ENCODE peak calls at places on chromosomes 12 and 14, in five cellular contexts. K is fibroblast of pulmonary artery, Q is cardiac fibroblast, Y is pancreas, R is GM23338. V is an unnamed sample.

GRCh38 chr12:53193953-53194716 is 12.9 kb downstream of the ITGB7 start:
- DNase-seq in K (no peak), Q (no peak), Y (no peak), R (no peak), V (no peak)

GRCh38 chr14:106883218-106883692 is 1356.9 kb downstream of the TMEM121 start:
- DNase-seq in K (peak), Q (peak), Y (no peak), R (peak), V (peak)

GRCh38 chr12:76545486-76545885 is 14.1 kb downstream of the OSBPL8 start:
- DNase-seq in K (no peak), Q (no peak), Y (no peak), R (no peak), V (no peak)

GRCh38 chr14:58077621-58078020 is 74.4 kb downstream of the ARMH4 start:
- DNase-seq in K (peak), Q (peak), Y (no peak), R (peak), V (peak)

GRCh38 chr14:58697266-58697926 is 59.6 kb downstream of the DACT1 start:
- DNase-seq in K (no peak), Q (no peak), Y (no peak), R (peak), V (no peak)

GRCh38 chr12:89212339-89212771 is 139.9 kb downstream of the DUSP6 start:
- DNase-seq in K (peak), Q (peak), Y (no peak), R (no peak), V (peak)

GRCh38 chr12:52788876-52789636 is 6.9 kb downstream of the KRT3 start:
- DNase-seq in K (no peak), Q (no peak), Y (no peak), R (no peak), V (no peak)

GRCh38 chr14:95220663-95221231 is 63.4 kb upstream of the DICER1 start:
- DNase-seq in K (peak), Q (peak), Y (no peak), R (peak), V (peak)

GRCh38 chr12:31325524-31325875 is 450 bp downstream of the SINHCAF start:
- DNase-seq in K (no peak), Q (peak), Y (peak), R (no peak), V (no peak)

GRCh38 chr14:51094901-51095853 is at the start of gene TRIM9:
- DNase-seq in K (peak), Q (peak), Y (peak), R (peak), V (peak)

GRCh38 chr12:77728018-77728417 is 102.7 kb upstream of the NAV3 start:
- DNase-seq in K (no peak), Q (no peak), Y (no peak), R (no peak), V (no peak)

GRCh38 chr14:65015391-65015790 is 28.7 kb downstream of the FNTB start:
- DNase-seq in K (no peak), Q (no peak), Y (no peak), R (no peak), V (no peak)

GRCh38 chr14:37443461-37443860 is 151.6 kb downstream of the FOXA1 start:
- DNase-seq in K (no peak), Q (no peak), Y (no peak), R (no peak), V (peak)

GRCh38 chr12:62350554-62350953 is 90.3 kb downstream of the USP15 start:
- DNase-seq in K (no peak), Q (no peak), Y (no peak), R (no peak), V (no peak)

GRCh38 chr14:98912655-98913054 is 359.3 kb downstream of the BCL11B start:
- DNase-seq in K (no peak), Q (no peak), Y (no peak), R (no peak), V (no peak)

GRCh38 chr14:89228921-89229639 is 188.0 kb downstream of the FOXN3 start:
- DNase-seq in K (no peak), Q (no peak), Y (no peak), R (no peak), V (peak)

GRCh38 chr12:581321-581720 is 81.9 kb downstream of the NINJ2 start:
- DNase-seq in K (no peak), Q (no peak), Y (no peak), R (no peak), V (no peak)

GRCh38 chr14:34710006-34710405 is 4.4 kb downstream of the CFL2 start:
- DNase-seq in K (no peak), Q (no peak), Y (no peak), R (no peak), V (no peak)

GRCh38 chr12:1611775-1612174 is 17.3 kb upstream of the WNT5B start:
- DNase-seq in K (peak), Q (peak), Y (no peak), R (no peak), V (peak)

GRCh38 chr12:121804417-121805111 is 755 bp downstream of the SETD1B start:
- DNase-seq in K (no peak), Q (peak), Y (no peak), R (no peak), V (peak)

GRCh38 chr14:100717371-100717770 is 9.3 kb upstream of the DLK1 start:
- DNase-seq in K (no peak), Q (no peak), Y (no peak), R (no peak), V (no peak)

GRCh38 chr12:12723681-12724420 is 6.7 kb downstream of the CDKN1B start:
- DNase-seq in K (no peak), Q (peak), Y (peak), R (peak), V (peak)

GRCh38 chr12:54561164-54561563 is 11.8 kb downstream of the PDE1B start:
- DNase-seq in K (no peak), Q (no peak), Y (peak), R (no peak), V (no peak)

GRCh38 chr12:45713108-45713507 is 16.4 kb upstream of the ARID2 start:
- DNase-seq in K (peak), Q (peak), Y (no peak), R (no peak), V (peak)

GRCh38 chr12:89390802-89391673 is 38.7 kb upstream of the DUSP6 start:
- DNase-seq in K (peak), Q (peak), Y (no peak), R (no peak), V (peak)

GRCh38 chr12:24111591-24111990 is 162.1 kb upstream of the SOX5 start:
- DNase-seq in K (peak), Q (peak), Y (no peak), R (no peak), V (peak)

GRCh38 chr12:44749566-44749965 is 126.5 kb downstream of the NELL2 start:
- DNase-seq in K (no peak), Q (no peak), Y (no peak), R (no peak), V (no peak)

GRCh38 chr12:13196302-13196921 is at the start of gene EMP1:
- DNase-seq in K (peak), Q (peak), Y (peak), R (no peak), V (peak)

GRCh38 chr12:100443434-100443833 is 30.2 kb upstream of the NR1H4 start:
- DNase-seq in K (no peak), Q (no peak), Y (no peak), R (no peak), V (no peak)

GRCh38 chr12:131209082-131210070 is 255.7 kb downstream of the ADGRD1 start:
- DNase-seq in K (no peak), Q (no peak), Y (no peak), R (no peak), V (no peak)

GRCh38 chr12:95646781-95647184 is 95.5 kb upstream of the USP44 start:
- DNase-seq in K (peak), Q (peak), Y (no peak), R (peak), V (peak)

GRCh38 chr12:46778415-46778814 is 47.4 kb downstream of the SLC38A4 start:
- DNase-seq in K (no peak), Q (no peak), Y (no peak), R (no peak), V (no peak)

GRCh38 chr14:65356327-65356836 is 56.1 kb upstream of the FUT8 start:
- DNase-seq in K (peak), Q (peak), Y (no peak), R (peak), V (peak)

GRCh38 chr12:46361667-46362034 is 10.9 kb downstream of the SLC38A2 start:
- DNase-seq in K (peak), Q (no peak), Y (no peak), R (no peak), V (peak)

GRCh38 chr12:17577405-17577804 is 512.6 kb downstream of the RERGL start:
- DNase-seq in K (no peak), Q (no peak), Y (no peak), R (peak), V (no peak)

GRCh38 chr12:6996040-6996441 is 22.2 kb downstream of the LPCAT3 start:
- DNase-seq in K (peak), Q (peak), Y (no peak), R (no peak), V (peak)

GRCh38 chr14:30193791-30194407 is 266.3 kb upstream of the PRKD1 start:
- DNase-seq in K (peak), Q (peak), Y (no peak), R (no peak), V (peak)

GRCh38 chr12:30152705-30153104 is 369.0 kb upstream of the TMTC1 start:
- DNase-seq in K (no peak), Q (no peak), Y (no peak), R (no peak), V (no peak)

GRCh38 chr12:57242691-57243454 is 8.1 kb downstream of the STAC3 start:
- DNase-seq in K (peak), Q (peak), Y (peak), R (peak), V (peak)
- H3K4me3 ChIP-seq in K (peak), Q (peak), Y (peak), R (peak), V (peak)

DNA sequence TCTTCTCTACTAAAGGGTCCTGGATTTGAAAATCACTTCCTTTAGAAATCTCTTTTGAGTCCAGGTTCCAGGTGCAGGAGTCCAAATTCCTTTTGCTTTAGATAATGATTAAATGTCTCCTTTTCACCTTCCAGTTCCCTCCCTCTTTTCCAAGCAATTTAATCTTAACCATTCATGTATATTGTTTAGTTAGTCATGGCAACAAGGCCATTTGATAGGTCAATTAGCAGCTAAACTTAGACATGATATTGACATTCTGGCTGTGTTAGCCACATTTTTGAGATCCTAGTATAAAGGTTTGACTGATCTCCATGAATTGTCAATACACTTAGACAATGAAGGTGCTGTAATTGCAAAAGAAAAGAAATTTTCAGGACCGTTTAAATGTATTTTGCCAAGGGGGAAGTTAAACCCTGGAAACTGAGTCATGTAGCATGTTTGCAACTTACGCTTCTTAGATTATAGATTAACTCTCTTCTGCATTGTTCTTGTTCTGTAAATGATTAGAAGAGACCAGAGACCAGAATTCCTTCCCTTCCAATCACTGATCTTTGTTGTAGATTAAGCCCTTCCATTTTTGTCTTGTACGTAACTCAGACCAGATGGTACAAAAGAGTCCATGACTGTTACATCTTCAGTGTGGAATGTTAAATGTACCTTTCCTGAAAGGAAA is 12.4 kb upstream of the C12orf75 start:
- DNase-seq in K (no peak), Q (peak), Y (no peak), R (no peak), V (no peak)
- H3K4me3 ChIP-seq in K (no peak), Q (no peak), Y (no peak), R (no peak), V (no peak)

GRCh38 chr12:8483081-8483479 is 27.3 kb downstream of the CLEC6A start:
- DNase-seq in K (no peak), Q (no peak), Y (no peak), R (no peak), V (no peak)
- H3K4me3 ChIP-seq in K (no peak), Q (no peak), Y (no peak), R (no peak), V (no peak)

DNA sequence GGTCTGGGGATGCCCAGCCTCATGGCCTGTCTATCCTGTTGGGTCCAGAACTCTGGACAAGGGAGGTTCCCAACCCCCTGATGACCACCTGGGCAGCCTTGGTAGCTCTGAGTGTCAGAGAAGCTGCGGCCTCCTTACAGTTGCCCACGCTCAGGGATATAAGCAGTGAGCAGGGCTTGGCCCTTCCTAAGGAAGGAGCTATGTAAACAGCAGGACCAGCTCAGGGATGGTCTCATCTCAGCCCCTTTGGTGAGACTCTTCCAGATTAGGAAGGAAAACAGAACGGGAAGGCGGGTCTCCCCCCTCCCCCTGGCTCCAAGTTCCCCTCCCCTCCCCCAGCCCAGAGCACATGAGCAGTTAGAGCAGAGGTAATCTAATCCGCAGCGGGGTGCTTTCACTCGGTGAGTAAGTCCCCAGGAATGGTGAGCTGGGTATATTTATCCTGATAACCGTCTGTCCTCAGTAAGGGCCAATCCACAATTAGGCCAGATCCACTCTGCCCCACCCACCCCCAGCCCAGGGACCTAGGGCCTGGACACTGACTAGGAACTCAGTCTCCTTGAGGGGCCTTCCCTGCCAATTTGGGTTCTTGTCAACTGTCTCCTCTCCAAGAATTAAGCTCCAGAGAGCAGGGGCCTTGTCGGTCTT is 29.5 kb upstream of the RPLP0 start:
- DNase-seq in K (peak), Q (peak), Y (no peak), R (peak), V (peak)
- H3K4me3 ChIP-seq in K (peak), Q (no peak), Y (no peak), R (peak), V (peak)

GRCh38 chr14:24013654-24014514 is 25.2 kb downstream of the DHRS4L2 start:
- DNase-seq in K (peak), Q (peak), Y (peak), R (peak), V (peak)
- H3K4me3 ChIP-seq in K (no peak), Q (no peak), Y (no peak), R (no peak), V (no peak)

DNA sequence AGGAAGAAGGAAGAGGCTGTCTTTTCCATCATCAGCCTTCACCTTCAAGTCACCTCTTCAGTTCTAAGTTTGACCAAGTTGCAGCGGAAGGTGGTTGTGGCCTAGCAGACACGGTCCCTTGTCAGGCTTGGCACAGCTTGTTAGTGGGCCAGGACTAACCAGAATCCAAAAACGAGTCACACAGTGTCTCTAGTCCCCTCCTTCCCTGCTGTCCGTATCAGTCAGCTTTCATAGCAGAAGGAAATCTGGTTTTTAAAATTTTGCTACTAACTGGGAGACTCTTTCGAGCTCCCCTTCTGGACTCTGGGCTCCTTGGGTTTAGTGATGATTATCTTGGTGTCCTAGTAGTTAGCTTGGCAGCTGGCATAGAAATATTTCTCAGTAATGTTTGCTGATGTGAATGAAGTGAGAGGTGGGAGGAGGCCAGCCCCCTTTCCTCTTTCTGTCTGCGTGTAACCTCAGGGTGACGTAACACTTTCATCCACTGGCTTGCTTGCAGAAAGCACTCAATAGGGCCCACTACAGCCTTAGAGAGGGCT is 3.8 kb downstream of the ETV6 start:
- DNase-seq in K (peak), Q (peak), Y (no peak), R (no peak), V (no peak)
- H3K4me3 ChIP-seq in K (no peak), Q (no peak), Y (peak), R (no peak), V (no peak)

GRCh38 chr12:106113042-106113441 is 25.7 kb downstream of the NUAK1 start:
- DNase-seq in K (peak), Q (peak), Y (no peak), R (no peak), V (peak)
- H3K4me3 ChIP-seq in K (no peak), Q (no peak), Y (no peak), R (no peak), V (no peak)

GRCh38 chr12:114700392-114701103 is 16.6 kb upstream of the TBX3 start:
- DNase-seq in K (no peak), Q (peak), Y (no peak), R (no peak), V (no peak)

GRCh38 chr12:114703060-114703493 is 19.1 kb upstream of the TBX3 start:
- DNase-seq in K (no peak), Q (no peak), Y (no peak), R (peak), V (no peak)

GRCh38 chr12:114701104-114701414 is 17.1 kb upstream of the TBX3 start:
- DNase-seq in K (no peak), Q (peak), Y (no peak), R (no peak), V (no peak)

GRCh38 chr12:114701553-114701952 is 17.6 kb upstream of the TBX3 start:
- DNase-seq in K (no peak), Q (no peak), Y (no peak), R (no peak), V (no peak)

DNA sequence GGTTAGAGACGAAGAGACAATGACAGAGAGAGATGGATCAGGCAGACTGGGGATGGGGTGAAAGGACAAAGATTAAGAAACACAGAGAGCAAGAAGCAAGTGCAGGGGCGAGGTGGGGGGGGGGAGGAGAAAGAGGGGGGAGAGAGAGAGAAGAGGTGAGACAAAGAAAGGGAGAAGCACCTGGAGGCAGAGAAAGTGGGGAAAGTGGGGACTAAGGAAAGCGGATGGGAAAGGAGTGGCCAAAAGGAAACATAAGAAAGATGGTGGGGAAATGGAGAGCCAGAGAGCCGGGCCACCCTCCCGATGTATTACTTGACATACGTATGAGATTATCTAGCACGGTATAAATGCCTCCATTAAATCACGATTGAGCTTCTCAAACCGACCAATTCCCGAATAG is 18.5 kb upstream of the TBX3 start:
- DNase-seq in K (no peak), Q (no peak), Y (no peak), R (no peak), V (no peak)
- H3K4me3 ChIP-seq in K (no peak), Q (no peak), Y (no peak), R (peak), V (no peak)

GRCh38 chr14:84421611-84422010 is 1108.3 kb upstream of the FLRT2 start:
- DNase-seq in K (peak), Q (peak), Y (no peak), R (no peak), V (no peak)
- H3K4me3 ChIP-seq in K (no peak), Q (no peak), Y (no peak), R (no peak), V (no peak)